ENCODE peak calls at places on chromosomes 4 and X, in nine cellular contexts. N is PC-3; B is bronchial epithelial cell; H is uterus; F is NCI-H1048; Q is SJCRH30; M is T-helper 9 cell; P is H7; V is CD8-positive, alpha-beta T cell. R is an unnamed sample.

GRCh38 chrX:43655151-43655676 is 885 bp upstream of the MAOA start:
- DNase-seq in P (peak; percentile 44), F (no peak), Q (peak; percentile 0), H (peak; percentile 52), B (peak; percentile 55), V (peak; percentile 15), M (peak; percentile 3), N (peak; percentile 40), R (no peak)

GRCh38 chr4:3767569-3768288 is 1.5 kb downstream of the ADRA2C start:
- DNase-seq in N (no peak), H (no peak), P (peak; percentile 77), F (no peak), M (no peak), Q (no peak), V (no peak), B (peak; percentile 2), R (no peak)

GRCh38 chr4:147498031-147498700 is 17.3 kb downstream of the EDNRA start:
- DNase-seq in M (no peak), H (no peak), B (peak; percentile 94), F (no peak), V (no peak), N (peak; percentile 60), Q (peak; percentile 66), P (no peak), R (no peak)

GRCh38 chrX:75746891-75747639 is 38.0 kb downstream of the MAGEE2 start:
- DNase-seq in N (peak; percentile 22), B (no peak), H (no peak), P (peak; percentile 58), V (peak; percentile 10), F (no peak), Q (peak; percentile 32), M (no peak), R (no peak)

GRCh38 chrX:116232833-116233232 is 62.3 kb downstream of the AGTR2 start:
- DNase-seq in F (no peak), M (no peak), N (peak; percentile 85), V (no peak), Q (no peak), P (no peak), B (peak; percentile 92), H (no peak), R (no peak)

GRCh38 chr4:24519649-24520048 is 64.7 kb downstream of the DHX15 start:
- DNase-seq in Q (no peak), F (no peak), M (no peak), P (no peak), V (no peak), H (no peak), N (no peak), B (no peak), R (no peak)

GRCh38 chr4:48445704-48446103 is 37.4 kb upstream of the SLC10A4 start:
- DNase-seq in M (no peak), H (no peak), B (peak; percentile 22), V (no peak), F (no peak), N (peak; percentile 56), P (no peak), Q (peak; percentile 29), R (no peak)

GRCh38 chrX:11143931-11144678 is 33.0 kb downstream of the HCCS start:
- DNase-seq in Q (peak; percentile 92), V (peak; percentile 23), H (peak; percentile 72), F (peak; percentile 38), P (peak; percentile 63), N (peak; percentile 91), M (peak; percentile 16), B (peak; percentile 62), R (no peak)

GRCh38 chr4:91064157-91064853 is 937.1 kb downstream of the CCSER1 start:
- DNase-seq in V (no peak), H (no peak), B (peak; percentile 37), F (peak; percentile 72), M (no peak), P (no peak), Q (peak; percentile 100), N (peak; percentile 7), R (no peak)

GRCh38 chrX:123803331-123803983 is 56.4 kb upstream of the XIAP start:
- DNase-seq in V (peak; percentile 18), N (peak; percentile 90), M (no peak), Q (peak; percentile 76), F (no peak), H (no peak), P (no peak), B (peak; percentile 90), R (no peak)

GRCh38 chrX:66162331-66162822 is 1.7 kb upstream of the HEPH start:
- DNase-seq in B (peak; percentile 24), V (no peak), M (no peak), P (no peak), F (no peak), H (no peak), N (no peak), Q (no peak), R (no peak)

GRCh38 chr4:87465739-87466366 is 43.5 kb downstream of the NUDT9 start:
- DNase-seq in M (no peak), H (no peak), B (peak; percentile 58), V (no peak), Q (peak; percentile 70), P (peak; percentile 16), F (no peak), N (peak; percentile 64), R (no peak)

GRCh38 chr4:40473578-40474388 is 138.7 kb downstream of the CHRNA9 start:
- DNase-seq in V (no peak), M (no peak), P (no peak), H (no peak), N (no peak), Q (no peak), B (no peak), F (no peak), R (no peak)

GRCh38 chr4:95869961-95870500 is 30.1 kb downstream of the PDHA2 start:
- DNase-seq in F (no peak), Q (peak; percentile 34), P (no peak), M (no peak), V (no peak), N (no peak), B (peak; percentile 32), H (no peak), R (no peak)

GRCh38 chr4:82758701-82759685 is 39.6 kb downstream of the SCD5 start:
- DNase-seq in Q (no peak), P (peak; percentile 28), F (no peak), H (no peak), N (no peak), B (no peak), V (no peak), M (no peak), R (no peak)

GRCh38 chr4:123503698-123504389 is 107.2 kb downstream of the SPRY1 start:
- DNase-seq in V (no peak), N (no peak), H (no peak), P (no peak), M (no peak), F (no peak), Q (peak; percentile 8), B (no peak), R (no peak)

GRCh38 chrX:109826954-109827708 is 94.1 kb upstream of the ACSL4 start:
- DNase-seq in H (no peak), F (no peak), Q (peak; percentile 30), M (no peak), V (no peak), P (no peak), N (peak; percentile 68), B (peak; percentile 57), R (no peak)

GRCh38 chr4:38411092-38411491 is 252.9 kb upstream of the KLF3 start:
- DNase-seq in N (no peak), H (no peak), V (no peak), P (no peak), F (no peak), M (no peak), B (no peak), Q (no peak), R (no peak)

GRCh38 chr4:10893417-10893816 is 208.8 kb upstream of the CLNK start:
- DNase-seq in Q (no peak), F (no peak), M (no peak), N (peak; percentile 7), B (peak; percentile 20), P (peak; percentile 21), V (no peak), H (no peak), R (no peak)

GRCh38 chrX:136779346-136779781 is 1.4 kb downstream of the ARHGEF6 start:
- DNase-seq in B (no peak), P (no peak), V (no peak), Q (no peak), F (no peak), H (no peak), M (no peak), N (no peak), R (no peak)

GRCh38 chrX:134599173-134599914 is 58.9 kb downstream of the PLAC1 start:
- DNase-seq in B (no peak), P (no peak), Q (no peak), N (no peak), H (peak; percentile 63), M (no peak), V (no peak), F (no peak), R (no peak)

GRCh38 chr4:128835498-128836222 is 26.2 kb downstream of the JADE1 start:
- DNase-seq in V (no peak), P (no peak), M (no peak), F (no peak), H (peak; percentile 38), Q (peak; percentile 8), B (no peak), N (no peak), R (no peak)

GRCh38 chrX:68147848-68148247 is 285.4 kb downstream of the OPHN1 start:
- DNase-seq in F (no peak), B (no peak), H (no peak), M (no peak), Q (no peak), P (no peak), V (no peak), N (no peak), R (no peak)

GRCh38 chr4:93646225-93646930 is 182.2 kb upstream of the ATOH1 start:
- DNase-seq in M (no peak), F (no peak), P (no peak), B (peak; percentile 47), V (no peak), H (no peak), Q (peak; percentile 8), N (peak; percentile 65), R (no peak)

GRCh38 chr4:168408620-168409019 is 71.7 kb downstream of the DDX60L start:
- DNase-seq in M (no peak), N (peak; percentile 86), Q (peak; percentile 94), V (no peak), P (no peak), F (peak; percentile 1), B (peak; percentile 80), H (peak; percentile 77), R (no peak)

GRCh38 chr4:110160616-110161015 is 37.8 kb downstream of the ELOVL6 start:
- DNase-seq in V (no peak), N (no peak), F (no peak), H (no peak), B (no peak), P (no peak), M (no peak), Q (no peak), R (no peak)

GRCh38 chrX:41391606-41392005 is 55.5 kb upstream of the NYX start:
- DNase-seq in H (no peak), V (no peak), P (no peak), N (no peak), Q (no peak), F (no peak), M (no peak), B (peak; percentile 76), R (no peak)

GRCh38 chr4:80197601-80198444 is 520 bp downstream of the PRDM8 start:
- DNase-seq in H (no peak), V (no peak), F (no peak), Q (peak; percentile 51), M (no peak), B (no peak), P (peak; percentile 79), N (no peak), R (no peak)

GRCh38 chrX:120297923-120298322 is 13.3 kb downstream of the TMEM255A start:
- DNase-seq in M (no peak), B (no peak), P (no peak), N (no peak), F (no peak), H (no peak), Q (no peak), V (no peak), R (no peak)

GRCh38 chrX:11792461-11793421 is 34.7 kb downstream of the MSL3 start:
- DNase-seq in Q (no peak), V (peak; percentile 44), M (peak; percentile 27), F (no peak), P (no peak), B (no peak), H (no peak), N (peak; percentile 4), R (no peak)

GRCh38 chr4:94551616-94552564 is 100.1 kb downstream of the PDLIM5 start:
- DNase-seq in M (no peak), B (no peak), H (no peak), P (no peak), N (no peak), V (no peak), F (no peak), Q (no peak), R (no peak)

R was measured in effector memory CD4-positive, alpha-beta T cell.